ENCODE peak calls at places on chromosomes 4 and X, in eight cellular contexts. Z is colonic mucosa, R is HCT116, C is left ventricle myocardium inferior, X is cardiac muscle cell, U is psoas muscle, S is bronchial epithelial cell, M is adrenal gland. Y is an unnamed sample.

GRCh38 chr4:120749445-120750151 is 172.9 kb downstream of the PRDM5 start:
- DNase-seq in Z (no peak), R (no peak), C (no peak), X (no peak), U (no peak), S (no peak), M (no peak), Y (no peak)

GRCh38 chrX:87518504-87518903 is 902 bp downstream of the KLHL4 start:
- DNase-seq in Z (no peak), R (no peak), C (no peak), X (peak; percentile 16), U (no peak), S (peak; percentile 20), M (no peak), Y (no peak)

GRCh38 chr4:17613761-17614415 is 553 bp upstream of the MED28 start:
- DNase-seq in Z (no peak), R (no peak), C (no peak), X (peak; percentile 68), U (no peak), S (peak; percentile 86), M (peak; percentile 50), Y (no peak)

GRCh38 chr4:188620608-188621007 is 481.4 kb downstream of the TRIML1 start:
- DNase-seq in Z (no peak), R (no peak), C (no peak), X (no peak), U (no peak), S (no peak), M (no peak), Y (no peak)

GRCh38 chr4:52659016-52659721 is at the start of gene USP46:
- DNase-seq in Z (peak; percentile 74), R (peak; percentile 15), C (peak; percentile 87), X (peak; percentile 87), U (peak; percentile 85), S (peak; percentile 38), M (peak; percentile 83), Y (peak; percentile 66)

GRCh38 chr4:56181140-56181950 is 205.9 kb downstream of the AASDH start:
- DNase-seq in Z (no peak), R (peak; percentile 23), C (no peak), X (peak; percentile 83), U (no peak), S (peak; percentile 13), M (no peak), Y (no peak)

GRCh38 chr4:64327237-64327636 is 82.0 kb downstream of the TECRL start:
- DNase-seq in Z (no peak), R (no peak), C (no peak), X (no peak), U (no peak), S (no peak), M (no peak), Y (no peak)

GRCh38 chrX:101219840-101220191 is 230 bp downstream of the DRP2 start:
- DNase-seq in Z (no peak), R (no peak), C (no peak), X (peak; percentile 66), U (no peak), S (no peak), M (no peak), Y (no peak)

GRCh38 chr4:47631161-47631560 is 146.1 kb downstream of the ATP10D start:
- DNase-seq in Z (no peak), R (no peak), C (no peak), X (no peak), U (no peak), S (no peak), M (no peak), Y (no peak)

GRCh38 chr4:110501826-110502225 is 25.9 kb downstream of the ENPEP start:
- DNase-seq in Z (no peak), R (no peak), C (no peak), X (peak; percentile 50), U (no peak), S (no peak), M (no peak), Y (no peak)

GRCh38 chr4:81652069-81652478 is 180.4 kb upstream of the RASGEF1B start:
- DNase-seq in Z (no peak), R (no peak), C (no peak), X (peak; percentile 61), U (no peak), S (no peak), M (no peak), Y (no peak)

GRCh38 chr4:21134994-21135393 is 434.7 kb downstream of the PACRGL start:
- DNase-seq in Z (no peak), R (no peak), C (no peak), X (peak; percentile 34), U (no peak), S (peak; percentile 41), M (no peak), Y (no peak)

GRCh38 chr4:113758361-113758760 is 3.2 kb downstream of the CAMK2D start:
- DNase-seq in Z (no peak), R (no peak), C (no peak), X (peak; percentile 63), U (no peak), S (no peak), M (no peak), Y (no peak)

GRCh38 chrX:2550288-2551020 is 49.7 kb upstream of the DHRSX start:
- DNase-seq in Z (no peak), R (no peak), C (no peak), X (no peak), U (no peak), S (no peak), M (no peak), Y (no peak)

GRCh38 chr4:48991357-48991756 is 5.3 kb downstream of the CWH43 start:
- DNase-seq in Z (peak; percentile 19), R (no peak), C (no peak), X (no peak), U (no peak), S (peak; percentile 55), M (no peak), Y (no peak)

GRCh38 chrX:54076903-54077302 is 32.6 kb upstream of the PHF8 start:
- DNase-seq in Z (no peak), R (no peak), C (no peak), X (peak; percentile 45), U (no peak), S (peak; percentile 80), M (no peak), Y (no peak)

GRCh38 chrX:103629295-103630170 is 758 bp downstream of the TCEAL1 start:
- DNase-seq in Z (peak; percentile 66), R (no peak), C (peak; percentile 62), X (peak; percentile 74), U (peak; percentile 71), S (peak; percentile 46), M (peak; percentile 77), Y (no peak)

GRCh38 chr4:76905521-76905920 is 7.6 kb upstream of the SOWAHB start:
- DNase-seq in Z (no peak), R (no peak), C (no peak), X (peak; percentile 53), U (no peak), S (no peak), M (no peak), Y (no peak)

GRCh38 chr4:138697771-138698170 is 317.8 kb upstream of the NOCT start:
- DNase-seq in Z (no peak), R (no peak), C (no peak), X (peak; percentile 60), U (no peak), S (no peak), M (no peak), Y (no peak)

GRCh38 chr4:117596917-117597316 is 437.4 kb upstream of the NDST3 start:
- DNase-seq in Z (no peak), R (no peak), C (no peak), X (no peak), U (no peak), S (no peak), M (no peak), Y (no peak)

GRCh38 chrX:9938516-9938915 is 28.6 kb upstream of the CLDN34 start:
- DNase-seq in Z (no peak), R (no peak), C (no peak), X (no peak), U (no peak), S (no peak), M (no peak), Y (no peak)
- H3K27me3 ChIP-seq in Z (no peaks in the 10 kb centered on the region), R (no peaks in the 10 kb centered on the region), C (no peaks in the 10 kb centered on the region), X (no peaks in the 10 kb centered on the region), U (no peaks in the 10 kb centered on the region), S (no peaks in the 10 kb centered on the region), M (peaks cover 5% of the 10 kb centered on the region), Y (no peaks in the 10 kb centered on the region)

GRCh38 chr4:15758294-15758693 is 19.8 kb upstream of the CD38 start:
- DNase-seq in Z (no peak), R (no peak), C (no peak), X (no peak), U (no peak), S (no peak), M (no peak), Y (no peak)

GRCh38 chr4:15755781-15756180 is 22.3 kb upstream of the CD38 start:
- DNase-seq in Z (no peak), R (no peak), C (no peak), X (no peak), U (no peak), S (peak; percentile 18), M (no peak), Y (no peak)

GRCh38 chr4:15757084-15757483 is 21.0 kb upstream of the CD38 start:
- DNase-seq in Z (no peak), R (no peak), C (no peak), X (no peak), U (no peak), S (no peak), M (no peak), Y (no peak)

GRCh38 chr4:15755321-15755750 is 22.8 kb upstream of the CD38 start:
- DNase-seq in Z (no peak), R (no peak), C (no peak), X (peak; percentile 57), U (no peak), S (peak; percentile 72), M (no peak), Y (no peak)

DNA sequence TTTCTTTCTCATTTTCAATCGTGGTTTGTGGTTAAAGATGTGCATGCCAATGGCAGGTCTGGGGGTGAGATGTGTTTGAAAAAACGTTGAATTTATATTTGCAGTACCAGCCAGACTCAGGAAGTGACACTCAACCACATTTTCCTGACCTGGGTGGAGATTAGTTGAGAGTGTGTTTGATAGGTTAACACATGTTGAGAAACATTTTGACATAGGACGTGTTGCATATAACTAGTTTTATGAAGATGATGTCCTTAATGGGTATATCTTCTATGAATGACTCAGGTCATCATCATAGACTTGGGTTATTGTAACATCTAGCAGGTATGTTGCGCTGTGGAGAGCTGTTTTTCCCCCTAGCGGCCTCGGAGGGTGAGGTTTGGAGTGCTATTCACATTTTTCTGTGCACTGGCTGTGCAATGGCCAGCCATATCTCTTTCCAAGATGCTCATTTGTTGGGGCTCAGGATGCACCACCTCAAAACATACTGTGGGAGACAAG is 21.7 kb upstream of the CD38 start:
- DNase-seq in Z (peak; percentile 24), R (peak; percentile 26), C (no peak), X (peak; percentile 44), U (no peak), S (peak; percentile 91), M (no peak), Y (no peak)
- TF ChIP-seq CTCF in Z (no peak), R (peak; percentile 74), C (no peak), X (peak; percentile 50), U (no peak), S (peak; percentile 58), M (no peak), Y (no peak)

GRCh38 chr4:95535180-95535579 is 13.6 kb downstream of the UNC5C start:
- DNase-seq in Z (no peak), R (no peak), C (no peak), X (no peak), U (no peak), S (no peak), M (no peak), Y (no peak)
- H3K4me3 ChIP-seq in Z (no peak overlapping the region), R (no peak overlapping the region), C (no peak overlapping the region), X (no peak overlapping the region), U (no peak overlapping the region), S (no peak overlapping the region), M (no peak overlapping the region), Y (no peak overlapping the region)

GRCh38 chr4:8856835-8857590 is 14.6 kb downstream of the HMX1 start:
- DNase-seq in Z (no peak), R (no peak), C (no peak), X (no peak), U (no peak), S (no peak), M (no peak), Y (no peak)
- H3K27me3 ChIP-seq in Z (peaks cover 63% of the 10 kb centered on the region), R (no peaks in the 10 kb centered on the region), C (peaks cover 100% of the 10 kb centered on the region), X (peaks cover 93% of the 10 kb centered on the region), U (peaks cover 3% of the 10 kb centered on the region), S (peaks cover 47% of the 10 kb centered on the region), M (peaks cover 81% of the 10 kb centered on the region), Y (peaks cover 15% of the 10 kb centered on the region)

Y was measured in right atrium auricular region.